ENCODE peak calls at places on chromosomes 6 and 20, in ten cellular contexts. J, P, Q, I, A, U, Z, H, T and G are unnamed samples.
A peak's percentile ranks its signal among the peaks of the same experiment; 100 is the strongest.

GRCh38 chr6:43223175-43223574 is 6.1 kb downstream of the DNPH1 start:
- DNase-seq in J (no peak), P (no peak), Q (no peak), I (no peak), A (no peak), U (no peak), Z (no peak), H (no peak), T (no peak), G (peak; percentile 67)

GRCh38 chr6:4382362-4382853 is 247.0 kb upstream of the ECI2 start:
- DNase-seq in J (no peak), P (no peak), Q (no peak), I (no peak), A (no peak), U (no peak), Z (no peak), H (no peak), T (no peak), G (no peak)

GRCh38 chr6:83429857-83430605 is 820 bp downstream of the ME1 start:
- DNase-seq in J (no peak), P (peak; percentile 60), Q (peak; percentile 40), I (no peak), A (peak; percentile 57), U (no peak), Z (no peak), H (no peak), T (peak; percentile 47), G (no peak)

GRCh38 chr20:50541606-50542041 is 31.4 kb downstream of the PTPN1 start:
- DNase-seq in J (no peak), P (no peak), Q (no peak), I (no peak), A (no peak), U (no peak), Z (no peak), H (no peak), T (no peak), G (no peak)

GRCh38 chr6:75609639-75610590 is 8.2 kb downstream of the SENP6 start:
- DNase-seq in J (no peak), P (no peak), Q (peak; percentile 77), I (no peak), A (peak; percentile 84), U (no peak), Z (no peak), H (no peak), T (peak; percentile 25), G (no peak)

GRCh38 chr6:122673345-122673961 is 63.2 kb downstream of the PKIB start:
- DNase-seq in J (no peak), P (no peak), Q (no peak), I (no peak), A (peak; percentile 69), U (no peak), Z (no peak), H (no peak), T (no peak), G (no peak)

GRCh38 chr6:42978487-42978792 is 541 bp downstream of the PEX6 start:
- DNase-seq in J (no peak), P (peak; percentile 48), Q (no peak), I (no peak), A (peak; percentile 16), U (peak; percentile 33), Z (no peak), H (no peak), T (peak; percentile 22), G (peak; percentile 80)

GRCh38 chr6:159769470-159769869 is 7.6 kb downstream of the ACAT2 start:
- DNase-seq in J (no peak), P (no peak), Q (no peak), I (no peak), A (no peak), U (no peak), Z (no peak), H (no peak), T (no peak), G (no peak)

GRCh38 chr6:156796627-156797026 is 19.4 kb downstream of the ARID1B start:
- DNase-seq in J (no peak), P (no peak), Q (no peak), I (no peak), A (no peak), U (no peak), Z (no peak), H (no peak), T (no peak), G (no peak)

GRCh38 chr6:156793224-156793623 is 16.0 kb downstream of the ARID1B start:
- DNase-seq in J (no peak), P (no peak), Q (no peak), I (no peak), A (no peak), U (no peak), Z (no peak), H (no peak), T (no peak), G (no peak)

GRCh38 chr6:156794963-156795362 is 17.8 kb downstream of the ARID1B start:
- DNase-seq in J (peak; percentile 27), P (no peak), Q (no peak), I (no peak), A (no peak), U (no peak), Z (no peak), H (no peak), T (no peak), G (no peak)

GRCh38 chr6:156795825-156796224 is 18.6 kb downstream of the ARID1B start:
- DNase-seq in J (no peak), P (no peak), Q (peak; percentile 15), I (no peak), A (no peak), U (no peak), Z (no peak), H (no peak), T (no peak), G (no peak)

DNA sequence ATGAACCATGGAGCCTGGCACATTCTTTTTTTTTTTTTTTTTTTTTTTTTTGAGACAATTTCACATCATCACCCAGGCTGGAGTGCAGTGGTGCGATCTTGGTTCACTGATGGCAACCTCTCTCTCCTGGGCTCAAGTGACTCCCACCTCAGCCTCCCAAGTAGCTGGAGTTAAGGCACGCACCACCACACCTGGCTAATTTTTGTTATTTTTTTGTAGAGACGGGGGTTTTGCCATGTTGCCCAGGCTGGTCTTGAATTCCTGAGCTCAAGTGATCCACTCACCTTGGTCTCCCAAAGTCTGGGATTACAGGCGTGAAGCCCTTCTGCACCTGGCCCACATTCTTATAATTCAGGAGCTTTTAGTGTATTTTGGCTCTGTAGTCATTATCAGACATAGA is 17.4 kb downstream of the ARID1B start:
- DNase-seq in J (no peak), P (no peak), Q (no peak), I (no peak), A (no peak), U (no peak), Z (no peak), H (no peak), T (no peak), G (no peak)
- H3K4me3 ChIP-seq in J (no peak overlapping the region), P (no peak overlapping the region), Q (no peak overlapping the region), I (no peak overlapping the region), A (no peak overlapping the region), U (no peak overlapping the region), Z (no peak overlapping the region), H (no peak overlapping the region), T (no peak overlapping the region), G (no peak overlapping the region)

GRCh38 chr6:35299674-35300073 is 2.1 kb downstream of the DEF6 start:
- DNase-seq in J (no peak), P (no peak), Q (no peak), I (no peak), A (no peak), U (no peak), Z (no peak), H (no peak), T (no peak), G (peak; percentile 71)

GRCh38 chr6:35302604-35303218 is 5.1 kb downstream of the DEF6 start:
- DNase-seq in J (peak; percentile 83), P (no peak), Q (peak; percentile 9), I (no peak), A (peak; percentile 12), U (no peak), Z (peak; percentile 56), H (no peak), T (peak; percentile 29), G (peak; percentile 74)

GRCh38 chr6:35305117-35305516 is 7.5 kb downstream of the DEF6 start:
- DNase-seq in J (no peak), P (no peak), Q (no peak), I (no peak), A (no peak), U (no peak), Z (no peak), H (no peak), T (no peak), G (no peak)

GRCh38 chr6:35300848-35301247 is 3.2 kb downstream of the DEF6 start:
- DNase-seq in J (peak; percentile 32), P (no peak), Q (no peak), I (no peak), A (no peak), U (no peak), Z (no peak), H (no peak), T (no peak), G (no peak)

DNA sequence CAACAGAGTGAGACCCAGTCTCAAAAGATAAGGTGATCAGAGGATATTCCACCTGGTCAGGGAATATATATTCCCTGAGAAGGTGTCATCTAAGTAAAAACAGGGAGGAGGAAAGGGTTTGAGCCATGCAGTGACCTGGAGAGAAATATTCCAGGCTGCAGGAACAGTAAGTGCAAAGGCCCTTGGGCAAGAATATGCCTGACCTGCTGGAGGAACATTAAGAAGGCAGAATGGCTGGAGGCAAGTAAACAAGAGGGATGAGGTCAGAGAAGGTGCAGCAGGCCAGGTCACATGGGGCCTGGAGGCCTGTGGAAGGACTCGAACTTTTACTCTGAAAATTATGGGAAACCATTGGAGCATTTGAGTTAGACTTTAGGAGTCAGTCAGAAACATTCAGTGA is 6.7 kb downstream of the DEF6 start:
- DNase-seq in J (no peak), P (no peak), Q (no peak), I (no peak), A (no peak), U (no peak), Z (no peak), H (no peak), T (no peak), G (no peak)
- H3K4me1 ChIP-seq in J (peaks cover 76% of the 10 kb centered on the region), P (no peaks in the 10 kb centered on the region), Q (peaks cover 2% of the 10 kb centered on the region), I (peaks cover 21% of the 10 kb centered on the region), A (no peaks in the 10 kb centered on the region), U (no peaks in the 10 kb centered on the region), Z (peaks cover 5% of the 10 kb centered on the region), H (no peaks in the 10 kb centered on the region), T (peaks cover 6% of the 10 kb centered on the region), G (no peaks in the 10 kb centered on the region)

GRCh38 chr20:42190084-42190483 is 571.9 kb upstream of the CHD6 start:
- DNase-seq in J (no peak), P (no peak), Q (no peak), I (no peak), A (no peak), U (no peak), Z (no peak), H (no peak), T (no peak), G (no peak)
- H3K9me3 ChIP-seq in J (no peaks in the 10 kb centered on the region), P (no peaks in the 10 kb centered on the region), Q (peaks cover 18% of the 10 kb centered on the region), I (no peaks in the 10 kb centered on the region), A (no peaks in the 10 kb centered on the region), U (no peaks in the 10 kb centered on the region), Z (no peaks in the 10 kb centered on the region), H (no peaks in the 10 kb centered on the region), T (no peaks in the 10 kb centered on the region), G (no peaks in the 10 kb centered on the region)

GRCh38 chr6:146788115-146788514 is 189.3 kb downstream of the ADGB start:
- DNase-seq in J (no peak), P (no peak), Q (no peak), I (no peak), A (no peak), U (no peak), Z (no peak), H (no peak), T (no peak), G (no peak)

GRCh38 chr6:146781836-146782235 is 183.1 kb downstream of the ADGB start:
- DNase-seq in J (no peak), P (no peak), Q (no peak), I (no peak), A (no peak), U (no peak), Z (no peak), H (no peak), T (no peak), G (no peak)

GRCh38 chr6:146790561-146791091 is 191.9 kb downstream of the ADGB start:
- DNase-seq in J (no peak), P (no peak), Q (no peak), I (no peak), A (no peak), U (no peak), Z (no peak), H (no peak), T (no peak), G (no peak)

GRCh38 chr6:146785001-146785585 is 186.3 kb downstream of the ADGB start:
- DNase-seq in J (no peak), P (peak; percentile 78), Q (peak; percentile 41), I (no peak), A (peak; percentile 16), U (peak; percentile 3), Z (no peak), H (no peak), T (peak; percentile 66), G (no peak)
- H3K4me3 ChIP-seq in J (no peak overlapping the region), P (no peak overlapping the region), Q (no peak overlapping the region), I (no peak overlapping the region), A (no peak overlapping the region), U (no peak overlapping the region), Z (no peak overlapping the region), H (no peak overlapping the region), T (no peak overlapping the region), G (no peak overlapping the region)